ENCODE peak calls at places on chromosomes 3 and 15, in six cellular contexts. L, N, S, B, W and O are unnamed samples.

GRCh38 chr15:57596978-57597377 is 5.3 kb downstream of the MYZAP start:
- DNase-seq in B (peak), L (no peak), N (no peak), S (no peak), W (no peak), O (no peak)

GRCh38 chr3:49668414-49668797 is 5.7 kb upstream of the APEH start:
- DNase-seq in W (no peak), N (no peak), B (no peak), S (no peak), L (no peak), O (no peak)

GRCh38 chr15:100192092-100192695 is 149.6 kb downstream of the ADAMTS17 start:
- DNase-seq in S (no peak), B (no peak), N (no peak), L (no peak), W (peak), O (no peak)

GRCh38 chr15:90036343-90036742 is 35.2 kb downstream of the ZNF710 start:
- DNase-seq in N (no peak), L (no peak), B (no peak), S (peak), W (peak), O (no peak)

GRCh38 chr3:38108649-38109579 is 28.0 kb downstream of the ACAA1 start:
- DNase-seq in N (no peak), L (no peak), W (peak), S (no peak), B (no peak), O (no peak)

GRCh38 chr3:158105124-158105709 is 1.0 kb downstream of the SHOX2 start:
- DNase-seq in S (peak), N (no peak), W (peak), B (peak), L (peak), O (no peak)

GRCh38 chr3:126053513-126053912 is 30.4 kb downstream of the SLC41A3 start:
- DNase-seq in B (peak), N (no peak), L (no peak), S (no peak), W (no peak), O (no peak)

GRCh38 chr3:27507515-27508266 is 23.5 kb upstream of the SLC4A7 start:
- DNase-seq in W (no peak), N (no peak), S (no peak), B (peak), L (no peak), O (no peak)

GRCh38 chr3:155744626-155745324 is at the start of gene PLCH1:
- DNase-seq in S (peak), L (peak), N (peak), W (peak), B (no peak), O (peak)

GRCh38 chr15:36810656-36811449 is 231.4 kb downstream of the CDIN1 start:
- DNase-seq in N (no peak), L (peak), W (no peak), S (no peak), B (no peak), O (peak)

GRCh38 chr3:30319713-30320112 is 286.7 kb upstream of the TGFBR2 start:
- DNase-seq in N (no peak), S (no peak), L (no peak), W (peak), B (peak), O (peak)

GRCh38 chr15:67531379-67532059 is 10.6 kb downstream of the C15orf61 start:
- DNase-seq in N (no peak), W (no peak), B (peak), S (no peak), L (no peak), O (no peak)

GRCh38 chr3:153369561-153370374 is 207.7 kb downstream of the RAP2B start:
- DNase-seq in L (no peak), S (no peak), N (no peak), W (peak), B (no peak), O (no peak)

GRCh38 chr3:77328631-77329030 is 288.7 kb downstream of the ROBO2 start:
- DNase-seq in S (no peak), N (no peak), B (no peak), W (no peak), L (no peak), O (no peak)

GRCh38 chr3:143952569-143953069 is 19.0 kb upstream of the DIPK2A start:
- DNase-seq in S (no peak), L (no peak), B (no peak), N (no peak), W (no peak), O (peak)

GRCh38 chr15:48940508-48940907 is 23.2 kb downstream of the SHC4 start:
- DNase-seq in L (peak), S (no peak), W (no peak), N (no peak), B (peak), O (peak)

GRCh38 chr3:78726545-78726944 is 1041.3 kb downstream of the ROBO1 start:
- DNase-seq in B (no peak), W (no peak), N (no peak), L (no peak), S (no peak), O (no peak)

GRCh38 chr15:81400640-81401236 is 26.7 kb upstream of the TMC3 start:
- DNase-seq in L (no peak), W (no peak), N (no peak), S (no peak), B (peak), O (peak)

GRCh38 chr3:24288538-24289236 is 206.0 kb downstream of the THRB start:
- DNase-seq in B (no peak), S (no peak), N (peak), W (no peak), L (no peak), O (no peak)

GRCh38 chr3:133136114-133137041 is 98.2 kb downstream of the TMEM108 start:
- DNase-seq in S (no peak), N (no peak), W (no peak), B (peak), L (peak), O (peak)

GRCh38 chr15:90101969-90102890 is at the start of gene IDH2:
- DNase-seq in B (peak), W (peak), L (peak), N (peak), S (peak), O (peak)

GRCh38 chr3:75294124-75294523 is 370.0 kb upstream of the FRG2C start:
- DNase-seq in L (no peak), N (peak), W (no peak), B (peak), S (peak), O (peak)

GRCh38 chr3:184228376-184229137 is 828 bp upstream of the VWA5B2 start:
- DNase-seq in B (no peak), W (no peak), L (no peak), N (no peak), S (no peak), O (no peak)

GRCh38 chr3:127525373-127525772 is 65.2 kb downstream of the TPRA1 start:
- DNase-seq in N (no peak), B (peak), S (no peak), W (no peak), L (no peak), O (no peak)

GRCh38 chr15:58393196-58393790 is 38.5 kb upstream of the LIPC start:
- DNase-seq in W (no peak), L (no peak), S (peak), B (no peak), N (no peak), O (no peak)

GRCh38 chr3:111761309-111761795 is 97.7 kb upstream of the PHLDB2 start:
- DNase-seq in B (peak), N (no peak), W (no peak), L (no peak), S (no peak), O (peak)

GRCh38 chr3:160694345-160694744 is 17.4 kb downstream of the ARL14 start:
- DNase-seq in N (no peak), L (no peak), W (no peak), S (no peak), B (no peak), O (no peak)

GRCh38 chr3:21484323-21485154 is 266.5 kb downstream of the ZNF385D start:
- DNase-seq in S (no peak), B (peak), N (peak), W (no peak), L (no peak), O (peak)

GRCh38 chr3:56894912-56895431 is 93.2 kb upstream of the ARHGEF3 start:
- DNase-seq in N (no peak), L (peak), S (no peak), B (no peak), W (no peak), O (peak)

GRCh38 chr3:142394921-142395622 is 52.8 kb downstream of the XRN1 start:
- DNase-seq in N (no peak), B (no peak), S (no peak), W (no peak), L (no peak), O (no peak)

GRCh38 chr3:65787827-65788226 is 250.9 kb downstream of the MAGI1 start:
- DNase-seq in S (no peak), N (no peak), B (no peak), W (no peak), L (no peak), O (no peak)

GRCh38 chr15:64527263-64527984 is 67.0 kb downstream of the ZNF609 start:
- DNase-seq in L (no peak), N (no peak), B (peak), W (no peak), S (no peak), O (no peak)

GRCh38 chr15:78983146-78983918 is 38.5 kb upstream of the CTSH start:
- DNase-seq in N (no peak), W (no peak), B (no peak), S (no peak), L (no peak), O (no peak)

GRCh38 chr3:139434764-139435291 is 41.5 kb downstream of the RBP2 start:
- DNase-seq in L (no peak), B (peak), N (peak), S (peak), W (no peak), O (no peak)

DNA sequence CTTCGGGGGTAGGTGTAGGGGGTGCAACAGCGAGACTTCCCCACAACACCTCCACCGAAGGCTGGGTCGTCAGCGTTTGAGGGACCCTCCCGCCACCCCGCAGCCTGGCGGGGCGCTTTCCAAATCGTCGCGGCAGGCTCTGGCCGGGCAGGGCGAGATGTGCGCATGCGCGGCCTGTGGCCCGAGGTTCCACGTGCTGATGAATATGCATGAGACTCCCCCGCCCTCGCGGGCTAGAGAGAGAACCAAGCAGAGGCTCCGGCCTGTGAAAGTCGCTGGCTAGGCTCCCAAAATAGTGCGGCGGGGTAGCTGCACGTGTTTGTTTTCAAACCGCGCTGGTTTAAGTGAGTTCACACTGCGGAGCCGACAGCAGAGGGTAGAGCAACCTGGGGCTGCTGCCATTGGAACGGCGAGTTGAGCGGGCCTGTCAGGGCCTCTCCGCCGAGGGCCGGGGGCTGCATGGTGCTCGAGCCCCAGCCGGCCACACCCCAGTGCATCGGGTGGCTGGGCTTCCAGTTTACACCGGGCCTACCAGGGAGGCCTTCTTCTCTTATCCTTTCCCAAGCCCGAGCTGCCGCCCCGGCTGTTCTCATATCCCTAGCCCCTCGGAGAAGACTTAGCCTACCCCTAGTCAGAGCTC is 10.0 kb downstream of the ZIC1 start:
- DNase-seq in B (no peak), N (no peak), W (no peak), L (no peak), S (no peak), O (peak)
- H3K4me3 ChIP-seq in B (no peak), N (no peak), W (no peak), L (no peak), S (no peak), O (no peak)

DNA sequence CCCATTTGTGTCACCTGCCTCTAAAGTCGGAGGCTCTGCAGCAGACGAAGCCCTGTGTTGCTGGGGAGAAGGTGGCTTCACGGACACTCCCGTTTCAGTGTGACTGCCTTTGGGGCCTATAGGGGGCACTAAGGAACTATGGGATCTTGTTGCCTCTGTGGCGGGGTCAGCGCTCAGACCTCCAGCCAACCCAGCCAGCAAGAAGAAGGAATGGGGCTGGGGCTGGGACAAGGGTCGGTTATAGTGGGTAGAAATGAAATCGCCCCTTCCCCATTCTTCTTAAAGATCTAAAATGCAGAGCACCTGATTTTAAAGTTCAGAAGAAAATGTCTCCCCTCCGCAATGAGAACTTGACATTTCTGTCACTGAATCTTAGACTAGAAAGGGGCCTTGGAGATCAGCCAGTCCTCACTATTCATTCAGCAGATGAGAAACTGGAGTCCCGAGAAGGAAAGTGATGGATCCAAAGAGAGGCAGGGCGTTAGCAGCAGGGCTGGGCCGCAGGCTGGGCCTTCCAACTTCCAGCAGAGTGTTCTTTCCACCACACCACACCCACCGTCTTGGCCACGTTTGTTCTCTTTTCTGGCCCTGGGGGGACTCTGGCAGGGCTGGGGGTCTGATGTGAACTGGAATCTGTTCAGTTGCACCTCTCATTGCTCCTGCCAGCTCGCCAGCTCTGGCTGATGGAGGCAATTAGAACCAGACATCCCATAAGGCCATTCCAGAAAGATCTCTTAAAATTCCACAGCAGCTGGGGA is 195.4 kb downstream of the OPA1 start:
- DNase-seq in B (no peak), N (peak), S (peak), W (no peak), L (peak), O (peak)
- TF ChIP-seq CTCF in B (peak), N (peak), S (peak), W (peak), L (peak), O (peak)

DNA sequence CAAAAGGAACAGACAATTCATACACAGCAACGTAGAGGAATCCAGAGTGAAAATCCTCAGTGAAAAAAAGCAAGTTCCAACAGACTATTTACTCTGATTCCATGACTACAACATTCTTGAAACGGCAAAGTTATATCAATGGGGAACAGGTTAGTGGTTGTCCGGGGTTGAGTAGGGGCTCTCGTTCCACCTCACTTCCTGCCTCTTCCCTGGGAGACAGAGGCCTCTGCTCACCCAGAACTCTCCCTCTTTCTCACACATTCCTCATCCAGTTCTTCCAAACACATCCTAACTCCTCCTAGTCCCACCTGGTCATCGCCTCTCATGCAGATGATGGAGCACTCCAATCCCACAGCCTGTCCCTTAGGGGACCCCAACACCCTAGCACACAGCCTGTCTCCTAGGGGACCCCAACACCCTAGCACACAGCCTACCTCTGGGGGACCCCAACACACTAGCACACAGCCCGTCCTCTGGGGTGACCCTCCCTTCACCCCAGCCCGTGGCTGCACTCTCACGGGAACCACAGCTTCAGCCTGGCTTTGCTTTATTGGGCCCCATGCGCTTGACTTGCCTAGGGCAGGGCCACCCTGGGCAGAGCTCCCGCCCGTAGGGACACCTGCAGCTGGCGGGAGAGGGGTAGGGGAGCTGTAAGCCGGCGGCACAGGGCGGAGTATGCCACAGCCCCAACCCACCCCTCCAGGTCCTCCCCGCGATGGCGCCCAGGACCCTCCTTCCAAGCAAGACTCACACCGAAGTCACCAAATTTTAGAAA is 5.2 kb downstream of the OCA2 start:
- DNase-seq in S (peak), N (no peak), W (peak), L (no peak), B (no peak), O (no peak)
- H3K4me3 ChIP-seq in S (no peak), N (no peak), W (no peak), L (no peak), B (no peak), O (no peak)

GRCh38 chr3:72145506-72146380 is 360.8 kb upstream of the PROK2 start:
- DNase-seq in N (no peak), B (peak), S (no peak), W (no peak), L (no peak), O (no peak)

GRCh38 chr3:72144773-72145505 is 360.0 kb upstream of the PROK2 start:
- DNase-seq in S (no peak), B (no peak), L (no peak), W (peak), N (peak), O (peak)

GRCh38 chr3:72150634-72151412 is 365.9 kb upstream of the PROK2 start:
- DNase-seq in B (no peak), N (no peak), S (peak), W (no peak), L (no peak), O (no peak)

GRCh38 chr3:72149645-72150044 is 364.7 kb upstream of the PROK2 start:
- DNase-seq in W (no peak), N (no peak), L (no peak), B (no peak), S (no peak), O (no peak)

GRCh38 chr3:72147600-72147999 is 362.7 kb upstream of the PROK2 start:
- DNase-seq in N (no peak), W (no peak), S (no peak), L (no peak), B (no peak), O (no peak)
- TF ChIP-seq CTCF in N (no peak), W (no peak), S (no peak), L (no peak), B (no peak), O (no peak)

GRCh38 chr3:135751991-135752390 is 213.5 kb upstream of the PPP2R3A start:
- DNase-seq in B (no peak), W (no peak), N (no peak), L (no peak), S (no peak), O (no peak)
- H3K4me3 ChIP-seq in B (no peak), W (no peak), N (no peak), L (no peak), S (no peak), O (no peak)

GRCh38 chr3:169562988-169563774 is 100.3 kb downstream of the MECOM start:
- DNase-seq in B (no peak), N (no peak), W (no peak), L (no peak), S (peak), O (peak)
- TF ChIP-seq CTCF in B (peak), N (no peak), W (no peak), L (peak), S (no peak), O (no peak)